ENCODE peak calls at places on chromosomes 11 and 22, in nine cellular contexts. Z is tibial nerve, P is left lung, V is OCI-LY7, S is A549, O is left ventricle myocardium inferior, B is astrocyte of the spinal cord, Y is tibial artery, U is uterus. G is an unnamed sample.

GRCh38 chr11:77101043-77101537 is 1.6 kb upstream of the OMP start:
- DNase-seq in Z (no peak), P (no peak), V (peak; percentile 14), S (peak; percentile 57), O (no peak), B (peak; percentile 20), Y (no peak), U (no peak), G (peak; percentile 31)

GRCh38 chr11:12005476-12005875 is 3.0 kb downstream of the DKK3 start:
- DNase-seq in Z (no peak), P (no peak), V (no peak), S (no peak), O (no peak), B (peak; percentile 63), Y (no peak), U (no peak), G (peak; percentile 61)

GRCh38 chr11:125072210-125072960 is 9.3 kb downstream of the SLC37A2 start:
- DNase-seq in Z (no peak), P (peak; percentile 67), V (peak; percentile 89), S (no peak), O (no peak), B (no peak), Y (no peak), U (no peak), G (no peak)

GRCh38 chr11:78319453-78319955 is 98.1 kb downstream of the GAB2 start:
- DNase-seq in Z (no peak), P (no peak), V (no peak), S (no peak), O (no peak), B (peak; percentile 15), Y (no peak), U (peak; percentile 50), G (no peak)

GRCh38 chr11:28168718-28169117 is 60.5 kb downstream of the METTL15 start:
- DNase-seq in Z (no peak), P (no peak), V (no peak), S (no peak), O (no peak), B (no peak), Y (no peak), U (no peak), G (no peak)

GRCh38 chr22:27541831-27542230 is 259.7 kb downstream of the MN1 start:
- DNase-seq in Z (no peak), P (no peak), V (no peak), S (no peak), O (no peak), B (no peak), Y (no peak), U (no peak), G (no peak)

GRCh38 chr11:44744160-44744559 is 17.4 kb downstream of the TSPAN18 start:
- DNase-seq in Z (no peak), P (no peak), V (no peak), S (no peak), O (no peak), B (no peak), Y (peak; percentile 23), U (no peak), G (no peak)

GRCh38 chr11:45092901-45093760 is 53.3 kb upstream of the PRDM11 start:
- DNase-seq in Z (no peak), P (no peak), V (no peak), S (no peak), O (no peak), B (peak; percentile 51), Y (no peak), U (peak; percentile 8), G (peak; percentile 15)

GRCh38 chr11:111422494-111423249 is 43.6 kb upstream of the POU2AF1 start:
- DNase-seq in Z (no peak), P (no peak), V (peak; percentile 92), S (peak; percentile 55), O (peak; percentile 32), B (peak; percentile 23), Y (no peak), U (peak; percentile 44), G (peak; percentile 36)

GRCh38 chr11:14029415-14029814 is 66.9 kb downstream of the SPON1 start:
- DNase-seq in Z (no peak), P (no peak), V (no peak), S (no peak), O (no peak), B (no peak), Y (no peak), U (no peak), G (peak; percentile 16)

GRCh38 chr11:62580959-62581715 is 7.4 kb upstream of the EEF1G start:
- DNase-seq in Z (no peak), P (no peak), V (no peak), S (no peak), O (no peak), B (no peak), Y (no peak), U (no peak), G (no peak)

GRCh38 chr11:64304032-64304315 is 1.4 kb upstream of the ESRRA start:
- DNase-seq in Z (no peak), P (peak; percentile 45), V (no peak), S (no peak), O (no peak), B (no peak), Y (no peak), U (no peak), G (no peak)

GRCh38 chr11:64304316-64305072 is 830 bp upstream of the ESRRA start:
- DNase-seq in Z (peak; percentile 87), P (peak; percentile 97), V (peak; percentile 95), S (peak; percentile 94), O (peak; percentile 95), B (peak; percentile 84), Y (peak; percentile 94), U (peak; percentile 89), G (peak; percentile 92)

GRCh38 chr11:64305691-64306562 is 603 bp downstream of the ESRRA start:
- DNase-seq in Z (no peak), P (peak; percentile 93), V (peak; percentile 84), S (peak; percentile 82), O (peak; percentile 70), B (peak; percentile 19), Y (peak; percentile 80), U (peak; percentile 66), G (peak; percentile 40)

GRCh38 chr11:64305075-64305690 is at the start of gene ESRRA:
- DNase-seq in Z (peak; percentile 100), P (peak; percentile 100), V (peak; percentile 99), S (peak; percentile 99), O (peak; percentile 100), B (peak; percentile 98), Y (peak; percentile 100), U (peak; percentile 99), G (peak; percentile 99)

GRCh38 chr11:64303109-64304031 is 2.0 kb upstream of the ESRRA start:
- DNase-seq in Z (no peak), P (peak; percentile 26), V (no peak), S (no peak), O (no peak), B (no peak), Y (no peak), U (no peak), G (peak; percentile 64)
- H3K4me3 ChIP-seq in Z (no peak overlapping the region), P (no peak overlapping the region), V (peak overlapping the region; percentile 81), S (no peak overlapping the region), O (peak overlapping the region; percentile 77), B (no peak overlapping the region), Y (no peak overlapping the region), U (no peak overlapping the region), G (no peak overlapping the region)

DNA sequence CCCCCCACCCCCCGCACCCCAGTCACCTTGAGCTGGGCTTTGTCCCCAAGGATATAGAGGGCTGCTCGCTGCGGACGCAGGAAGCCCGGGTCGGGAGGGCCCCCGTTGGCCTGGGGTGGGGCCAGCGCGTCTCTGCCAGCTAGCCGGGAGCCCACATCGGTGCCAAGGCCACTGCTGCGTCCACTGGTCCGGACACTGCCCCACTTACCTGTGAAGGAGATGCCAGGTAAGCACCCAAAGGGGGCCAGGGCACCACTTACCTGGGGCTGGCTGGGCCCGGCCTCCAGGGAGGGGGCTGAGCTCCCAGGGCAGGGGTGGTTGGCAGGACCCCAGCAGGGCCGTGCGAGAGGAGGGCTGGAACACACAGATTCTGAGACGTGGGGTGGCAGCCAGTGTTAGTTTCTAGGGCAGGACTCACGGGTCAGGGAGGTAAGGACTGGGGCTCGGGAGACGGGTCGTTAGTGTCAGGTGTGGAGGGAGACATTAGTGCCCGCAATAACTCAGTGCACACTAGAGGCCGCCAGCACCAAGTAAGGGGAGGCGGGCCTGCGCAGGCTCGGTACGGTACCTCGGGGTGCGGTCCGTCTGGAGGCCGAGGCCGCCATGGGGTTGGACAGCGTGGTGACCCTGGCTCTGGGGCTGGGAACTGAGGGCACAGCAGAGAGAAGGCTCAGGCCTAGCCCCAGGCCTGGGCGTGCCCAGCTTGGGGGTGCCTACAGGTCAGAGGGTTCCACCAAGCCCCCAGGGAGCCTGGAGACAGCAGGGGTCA is 18.2 kb downstream of the SBF1 start:
- DNase-seq in Z (no peak), P (no peak), V (no peak), S (no peak), O (no peak), B (no peak), Y (no peak), U (no peak), G (no peak)
- TF ChIP-seq CTCF in Z (no peak), P (no peak), V (peak; percentile 61), S (peak; percentile 13), O (no peak), B (peak; percentile 23), Y (no peak), U (no peak), G (peak; percentile 15)

DNA sequence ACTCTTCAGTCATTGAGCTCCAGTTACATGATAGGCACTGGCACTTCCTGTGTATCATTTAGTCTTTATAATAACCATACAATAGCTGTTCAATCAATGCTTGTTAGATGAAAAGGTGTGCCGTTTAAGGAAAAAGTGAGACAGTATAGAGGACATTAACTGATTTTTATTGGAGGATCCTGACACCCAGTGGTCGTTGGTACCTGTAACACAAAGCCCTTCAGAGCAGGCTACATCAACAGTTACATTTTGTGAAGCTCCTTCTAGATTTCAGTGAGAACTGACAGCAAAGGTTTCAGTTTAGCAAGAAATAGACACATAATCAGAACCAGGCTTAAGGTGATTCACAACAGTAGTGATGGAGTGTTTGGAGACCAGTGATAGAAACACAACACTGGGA is 44.2 kb downstream of the CCDC81 start:
- DNase-seq in Z (no peak), P (no peak), V (peak; percentile 4), S (peak; percentile 17), O (no peak), B (peak; percentile 34), Y (no peak), U (no peak), G (peak; percentile 50)
- H3K4me3 ChIP-seq in Z (no peak overlapping the region), P (no peak overlapping the region), V (no peak overlapping the region), S (no peak overlapping the region), O (no peak overlapping the region), B (no peak overlapping the region), Y (no peak overlapping the region), U (no peak overlapping the region), G (no peak overlapping the region)

GRCh38 chr11:59792507-59792906 is 18.1 kb downstream of the MRPL16 start:
- DNase-seq in Z (no peak), P (no peak), V (no peak), S (no peak), O (no peak), B (no peak), Y (no peak), U (no peak), G (no peak)

GRCh38 chr11:59787816-59788215 is 22.8 kb downstream of the MRPL16 start:
- DNase-seq in Z (no peak), P (no peak), V (no peak), S (no peak), O (no peak), B (peak; percentile 48), Y (no peak), U (no peak), G (peak; percentile 86)

GRCh38 chr11:59794417-59794816 is 16.2 kb downstream of the MRPL16 start:
- DNase-seq in Z (no peak), P (no peak), V (no peak), S (no peak), O (no peak), B (no peak), Y (no peak), U (no peak), G (no peak)

GRCh38 chr11:59787255-59787588 is 23.4 kb downstream of the MRPL16 start:
- DNase-seq in Z (no peak), P (no peak), V (no peak), S (no peak), O (no peak), B (no peak), Y (no peak), U (no peak), G (no peak)

GRCh38 chr11:59791639-59792038 is 18.9 kb downstream of the MRPL16 start:
- DNase-seq in Z (no peak), P (no peak), V (no peak), S (no peak), O (no peak), B (no peak), Y (no peak), U (no peak), G (no peak)
- TF ChIP-seq CTCF in Z (no peak), P (no peak), V (no peak), S (no peak), O (no peak), B (no peak), Y (no peak), U (no peak), G (no peak)